ENCODE peak calls at places on chromosomes 6 and 20, in four cellular contexts. J, L, G and C are unnamed samples. For H3K9me3, the result is how much of the 10 kb centered on the place peaks cover.

GRCh38 chr6:26330835-26331808 is 33.9 kb upstream of the BTN3A2 start:
- DNase-seq in J (no peak), G (no peak), L (no peak), C (no peak)

GRCh38 chr6:111591901-111592461 is 13.7 kb downstream of the TRAF3IP2 start:
- DNase-seq in G (no peak), L (no peak), J (no peak), C (no peak)

GRCh38 chr20:55271370-55271769 is 733.9 kb downstream of the CBLN4 start:
- DNase-seq in J (no peak), G (no peak), L (no peak), C (no peak)

GRCh38 chr20:8693709-8694108 is 375.2 kb upstream of the PLCB4 start:
- DNase-seq in J (no peak), G (no peak), L (no peak), C (no peak)

GRCh38 chr6:80143312-80143960 is 37.0 kb downstream of the BCKDHB start:
- DNase-seq in G (no peak), J (peak), L (peak), C (peak)

GRCh38 chr6:71468841-71469750 is 180.5 kb downstream of the OGFRL1 start:
- DNase-seq in J (no peak), G (no peak), L (peak), C (no peak)

GRCh38 chr6:29887819-29888581 is 54.3 kb upstream of the HLA-A start:
- DNase-seq in G (peak), L (no peak), J (peak), C (peak)

GRCh38 chr6:156719395-156719719 is 57.8 kb upstream of the ARID1B start:
- DNase-seq in G (peak), L (no peak), J (no peak), C (peak)

GRCh38 chr20:4102381-4102780 is 87.0 kb upstream of the RNF24 start:
- DNase-seq in L (no peak), G (no peak), J (no peak), C (no peak)

GRCh38 chr6:131937219-131937618 is 14.0 kb downstream of the CCN2 start:
- DNase-seq in L (no peak), G (no peak), J (no peak), C (no peak)

GRCh38 chr6:52407467-52407866 is 12.7 kb upstream of the EFHC1 start:
- DNase-seq in L (no peak), G (no peak), J (no peak), C (no peak)

GRCh38 chr6:137693737-137694136 is 173.3 kb upstream of the TNFAIP3 start:
- DNase-seq in G (no peak), J (no peak), L (no peak), C (no peak)

GRCh38 chr20:35408270-35408669 is 3.5 kb downstream of the UQCC1 start:
- DNase-seq in G (no peak), J (no peak), L (no peak), C (no peak)

GRCh38 chr6:105484238-105485161 is 81.6 kb upstream of the PREP start:
- DNase-seq in G (no peak), L (no peak), J (no peak), C (no peak)

GRCh38 chr6:18265787-18266523 is 1.6 kb upstream of the DEK start:
- DNase-seq in G (no peak), L (no peak), J (no peak), C (no peak)

GRCh38 chr20:2873747-2874041 is 413 bp downstream of the PTPRA start:
- DNase-seq in L (no peak), G (peak), J (peak), C (peak)

GRCh38 chr20:35947489-35947888 is 6.8 kb downstream of the SCAND1 start:
- DNase-seq in J (no peak), L (no peak), G (no peak), C (no peak)

GRCh38 chr6:35152067-35152707 is 11.0 kb upstream of the TCP11 start:
- DNase-seq in G (no peak), L (no peak), J (no peak), C (no peak)

GRCh38 chr20:13130100-13130706 is 90.9 kb upstream of the ISM1 start:
- DNase-seq in G (no peak), J (no peak), L (no peak), C (no peak)

GRCh38 chr6:33413601-33414120 is 2.8 kb downstream of the PHF1 start:
- DNase-seq in J (no peak), G (no peak), L (no peak), C (no peak)

GRCh38 chr6:97437087-97437486 is 154.1 kb upstream of the MMS22L start:
- DNase-seq in J (no peak), L (no peak), G (no peak), C (no peak)

GRCh38 chr6:164528539-164528938 is 780.9 kb downstream of the C6orf118 start:
- DNase-seq in G (no peak), L (no peak), J (no peak), C (no peak)

GRCh38 chr6:164534070-164534766 is 775.2 kb downstream of the C6orf118 start:
- DNase-seq in G (no peak), L (no peak), J (no peak), C (no peak)

GRCh38 chr6:164531745-164532144 is 777.7 kb downstream of the C6orf118 start:
- DNase-seq in J (no peak), G (no peak), L (no peak), C (no peak)

GRCh38 chr6:164532546-164533362 is 776.7 kb downstream of the C6orf118 start:
- DNase-seq in G (no peak), J (no peak), L (no peak), C (no peak)
- H3K9me3 ChIP-seq in G (under half), J (under half), L (under half), C (under half)

GRCh38 chr20:42708261-42708660 is 481.4 kb downstream of the PTPRT start:
- DNase-seq in L (no peak), J (no peak), G (no peak), C (no peak)
- H3K9me3 ChIP-seq in L (under half), J (under half), G (under half), C (under half)

GRCh38 chr6:344816-345340 is 46.7 kb upstream of the IRF4 start:
- DNase-seq in L (no peak), G (no peak), J (no peak), C (no peak)
- H3K9me3 ChIP-seq in L (under half), G (under half), J (under half), C (under half)

GRCh38 chr6:161215193-161215592 is 58.7 kb downstream of the AGPAT4 start:
- DNase-seq in L (no peak), G (no peak), J (no peak), C (no peak)
- H3K9me3 ChIP-seq in L (under half), G (under half), J (under half), C (under half)

GRCh38 chr6:169155481-169155880 is 98.2 kb downstream of the THBS2 start:
- DNase-seq in J (no peak), L (no peak), G (no peak), C (no peak)
- H3K9me3 ChIP-seq in J (under half), L (under half), G (under half), C (under half)

GRCh38 chr6:10413850-10414765 is 766 bp downstream of the TFAP2A start:
- DNase-seq in J (no peak), G (peak), L (no peak), C (no peak)
- H3K9me3 ChIP-seq in J (under half), G (under half), L (under half), C (under half)

GRCh38 chr6:72619883-72620696 is 1.8 kb upstream of the KCNQ5 start:
- DNase-seq in L (no peak), G (peak), J (peak), C (peak)

GRCh38 chr6:72622094-72622540 is 253 bp downstream of the KCNQ5 start:
- DNase-seq in L (no peak), G (peak), J (peak), C (peak)

GRCh38 chr6:72623808-72624207 is 1.9 kb downstream of the KCNQ5 start:
- DNase-seq in J (no peak), G (no peak), L (no peak), C (no peak)

GRCh38 chr6:72620866-72621242 is 1.0 kb upstream of the KCNQ5 start:
- DNase-seq in J (no peak), L (no peak), G (peak), C (peak)

GRCh38 chr6:72621243-72622093 is at the start of gene KCNQ5:
- DNase-seq in J (no peak), G (peak), L (no peak), C (peak)
- H3K9me3 ChIP-seq in J (under half), G (under half), L (under half), C (under half)

DNA sequence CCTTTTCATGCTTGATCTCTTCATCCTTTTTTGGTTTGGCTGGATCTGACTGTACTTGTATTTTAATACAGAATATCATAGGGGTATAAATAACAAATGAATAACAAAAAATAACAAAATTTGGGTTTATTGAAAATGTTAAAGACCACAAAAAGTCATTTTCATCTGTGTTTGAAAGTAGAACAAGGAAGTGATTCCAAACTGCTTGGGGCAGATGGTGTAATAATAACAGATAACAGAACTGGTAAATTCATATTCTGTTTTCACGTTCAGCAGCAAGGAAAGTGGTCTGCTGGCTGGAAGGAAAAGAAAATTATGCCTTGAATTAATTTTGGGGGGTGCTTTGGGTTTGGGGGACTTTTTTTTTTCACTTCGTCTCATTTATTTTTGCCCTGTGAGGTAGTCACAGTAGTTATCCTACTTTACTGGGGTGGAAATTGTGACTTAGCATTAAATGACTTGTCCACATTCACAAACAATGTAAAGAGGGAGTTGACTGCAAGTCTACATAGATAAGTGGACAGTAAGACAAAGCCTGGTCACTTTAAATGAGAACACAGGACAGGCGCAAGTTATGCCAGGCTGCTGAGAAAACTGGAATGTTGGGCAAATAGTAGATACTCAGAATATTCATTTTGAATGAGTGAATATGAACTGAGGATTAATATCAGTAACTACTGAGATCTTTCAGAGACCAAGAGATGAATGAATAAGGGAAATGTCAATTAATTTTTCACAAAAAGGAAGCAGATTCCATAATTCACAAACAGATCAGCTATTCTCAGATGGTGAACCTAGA is 193.9 kb upstream of the CITED2 start:
- DNase-seq in G (no peak), L (no peak), J (no peak), C (no peak)
- H3K9me3 ChIP-seq in G (under half), L (under half), J (under half), C (under half)

DNA sequence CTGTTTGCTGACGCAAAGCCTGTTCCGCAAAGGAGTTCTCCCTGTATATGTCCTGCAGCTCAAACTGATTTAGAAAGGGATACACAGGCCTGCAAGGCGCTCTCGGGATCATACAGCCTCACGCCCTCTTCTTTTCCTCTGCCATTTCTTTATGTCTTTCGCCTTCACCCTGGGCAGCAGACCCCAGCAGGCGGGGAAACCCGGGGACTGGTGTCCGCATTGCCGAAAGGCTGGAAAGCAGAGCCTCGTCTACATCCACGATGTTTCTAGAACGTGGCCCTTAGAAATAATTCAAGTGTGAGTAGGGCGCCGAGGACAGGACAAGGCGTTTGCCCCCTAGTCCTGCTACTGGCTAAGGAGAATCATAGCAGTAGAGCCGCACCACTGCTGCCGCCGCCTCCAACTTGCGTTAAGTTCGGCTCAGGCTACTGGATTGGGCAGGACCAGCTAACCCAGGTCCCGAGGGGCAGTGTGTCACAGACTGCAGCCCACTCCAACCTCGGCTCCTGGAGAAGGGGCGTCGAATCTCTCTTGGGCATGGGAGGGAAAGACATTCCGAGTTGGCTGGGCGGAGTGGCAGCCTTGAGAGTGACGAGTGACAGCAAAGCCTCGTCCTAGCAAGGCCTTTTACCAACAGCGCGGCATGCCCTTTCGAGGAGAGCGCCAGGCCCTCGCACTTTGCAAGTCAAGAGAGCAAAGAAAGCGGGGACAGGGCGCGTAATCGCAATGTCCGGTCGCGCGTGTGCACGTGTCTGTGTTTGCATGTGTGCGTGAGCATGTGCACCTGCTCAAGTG is 2.6 kb upstream of the TBX18 start:
- DNase-seq in G (no peak), J (no peak), L (no peak), C (peak)
- H3K9me3 ChIP-seq in G (under half), J (under half), L (under half), C (under half)

GRCh38 chr6:170038717-170039116 is 252.2 kb downstream of the DLL1 start:
- DNase-seq in G (no peak), J (peak), L (no peak), C (no peak)
- H3K9me3 ChIP-seq in G (under half), J (under half), L (under half), C (under half)